ENCODE peak calls at places on chromosome 14, in seven cellular contexts. N, W, I, F, Z, P and L are unnamed samples.

GRCh38 chr14:60311417-60311816 is 62.4 kb downstream of the PPM1A start:
- DNase-seq in I (no peak), W (no peak), N (no peak), Z (no peak), F (no peak), P (no peak), L (no peak)

GRCh38 chr14:29317423-29317822 is 550.8 kb downstream of the FOXG1 start:
- DNase-seq in I (no peak), Z (no peak), P (no peak), W (no peak), F (no peak), N (no peak), L (no peak)

GRCh38 chr14:59688224-59689170 is 111.9 kb upstream of the CCDC175 start:
- DNase-seq in W (peak; percentile 36), F (peak; percentile 29), Z (peak; percentile 58), N (no peak), I (no peak), P (peak; percentile 75), L (peak; percentile 50)

GRCh38 chr14:24100982-24101494 is 6.9 kb downstream of the PCK2 start:
- DNase-seq in N (no peak), I (no peak), W (no peak), F (no peak), P (no peak), Z (no peak), L (no peak)

GRCh38 chr14:56501909-56502530 is 77.6 kb upstream of the TMEM260 start:
- DNase-seq in W (no peak), I (no peak), F (no peak), N (no peak), P (no peak), Z (no peak), L (no peak)

GRCh38 chr14:95313707-95314106 is 6.0 kb downstream of the CLMN start:
- DNase-seq in P (no peak), N (no peak), W (no peak), I (peak; percentile 80), F (peak; percentile 29), Z (peak; percentile 77), L (peak; percentile 81)

GRCh38 chr14:73567951-73568885 is 795 bp upstream of the ACOT2 start:
- DNase-seq in N (no peak), Z (no peak), P (no peak), W (no peak), I (no peak), F (no peak), L (peak; percentile 20)

GRCh38 chr14:26170885-26171284 is 426.9 kb downstream of the NOVA1 start:
- DNase-seq in W (no peak), Z (no peak), I (no peak), P (no peak), N (no peak), F (no peak), L (no peak)

GRCh38 chr14:55701638-55702037 is 121.6 kb downstream of the KTN1 start:
- DNase-seq in W (peak; percentile 11), P (no peak), I (no peak), N (no peak), F (no peak), Z (no peak), L (no peak)

GRCh38 chr14:100030441-100031153 is 34.6 kb upstream of the EVL start:
- DNase-seq in W (no peak), Z (no peak), P (no peak), N (no peak), I (no peak), F (no peak), L (no peak)

GRCh38 chr14:35236806-35237205 is 55.4 kb upstream of the PSMA6 start:
- DNase-seq in W (no peak), Z (no peak), N (no peak), P (no peak), I (no peak), F (no peak), L (no peak)

GRCh38 chr14:31897581-31898186 is 179.4 kb upstream of the ARHGAP5 start:
- DNase-seq in I (no peak), F (no peak), Z (peak; percentile 10), P (no peak), N (no peak), W (no peak), L (no peak)

GRCh38 chr14:50875359-50876090 is 3.7 kb downstream of the ABHD12B start:
- DNase-seq in F (no peak), P (no peak), N (peak; percentile 43), W (peak; percentile 73), Z (no peak), I (no peak), L (no peak)

GRCh38 chr14:74459981-74460380 is 33.1 kb downstream of the NPC2 start:
- DNase-seq in W (no peak), P (peak; percentile 81), Z (no peak), I (no peak), N (no peak), F (no peak), L (no peak)

GRCh38 chr14:74085047-74085637 is 386 bp downstream of the LIN52 start:
- DNase-seq in F (no peak), P (peak; percentile 35), W (peak; percentile 22), N (no peak), I (no peak), Z (no peak), L (no peak)

GRCh38 chr14:68685419-68686211 is 107.3 kb downstream of the ZFP36L1 start:
- DNase-seq in P (no peak), I (no peak), W (peak; percentile 88), F (peak; percentile 68), Z (peak; percentile 57), N (peak; percentile 85), L (no peak)

GRCh38 chr14:32808574-32809098 is 130.0 kb upstream of the NPAS3 start:
- DNase-seq in F (no peak), I (no peak), N (no peak), Z (no peak), W (no peak), P (no peak), L (no peak)

GRCh38 chr14:98548071-98548686 is 723.8 kb downstream of the BCL11B start:
- DNase-seq in I (no peak), Z (no peak), P (no peak), N (no peak), W (no peak), F (no peak), L (no peak)

GRCh38 chr14:42779024-42779423 is 1172.3 kb downstream of the LRFN5 start:
- DNase-seq in P (no peak), N (no peak), I (no peak), W (no peak), F (no peak), Z (no peak), L (no peak)

GRCh38 chr14:60085085-60085484 is 6.6 kb upstream of the PCNX4 start:
- DNase-seq in N (no peak), I (no peak), P (no peak), W (no peak), F (no peak), Z (no peak), L (no peak)

GRCh38 chr14:68466491-68466977 is 326.3 kb downstream of the ZFP36L1 start:
- DNase-seq in P (no peak), Z (no peak), W (no peak), F (peak; percentile 65), I (no peak), N (no peak), L (no peak)

GRCh38 chr14:76289276-76289675 is 86.7 kb upstream of the ESRRB start:
- DNase-seq in W (no peak), N (no peak), P (no peak), F (no peak), I (no peak), Z (no peak), L (no peak)

GRCh38 chr14:104676130-104676693 is 13.2 kb upstream of the INF2 start:
- DNase-seq in P (no peak), W (no peak), N (no peak), I (peak; percentile 73), Z (no peak), F (no peak), L (no peak)

GRCh38 chr14:28468191-28469151 is 298.1 kb upstream of the FOXG1 start:
- DNase-seq in W (no peak), F (peak; percentile 43), N (no peak), Z (no peak), I (no peak), P (no peak), L (no peak)

GRCh38 chr14:99644723-99645544 is at the start of gene HHIPL1:
- DNase-seq in I (no peak), F (no peak), N (no peak), P (no peak), Z (no peak), W (no peak), L (no peak)

GRCh38 chr14:58752782-58753181 is 115.0 kb downstream of the DACT1 start:
- DNase-seq in I (peak; percentile 93), N (no peak), W (peak; percentile 18), Z (peak; percentile 91), P (no peak), F (no peak), L (peak; percentile 91)

GRCh38 chr14:23285530-23286019 is 357 bp downstream of the HOMEZ start:
- DNase-seq in W (no peak), I (no peak), Z (peak; percentile 27), N (no peak), F (no peak), P (no peak), L (no peak)

GRCh38 chr14:79658224-79658623 is 553.1 kb downstream of the DIO2 start:
- DNase-seq in F (no peak), Z (no peak), W (no peak), P (no peak), N (no peak), I (no peak), L (no peak)

GRCh38 chr14:99605299-99605961 is 1.4 kb upstream of the CCDC85C start:
- DNase-seq in F (no peak), I (peak; percentile 86), W (peak; percentile 33), P (peak; percentile 91), N (peak; percentile 80), Z (peak; percentile 79), L (peak; percentile 68)

GRCh38 chr14:97902630-97903029 is 1105.4 kb downstream of the VRK1 start:
- DNase-seq in F (no peak), Z (no peak), N (no peak), P (no peak), W (no peak), I (no peak), L (no peak)